ENCODE peak calls at places on chromosomes 11 and 22, in eight cellular contexts. One of them, this sample, is unnamed.

GRCh38 chr11:18046116-18046777 is at the start of gene TPH1:
- DNase-seq in naive thymus-derived CD8-positive, alpha-beta T cell: no peak
- DNase-seq in T-helper 1 cell: no peak
- DNase-seq in NCI-H1694 treated with DMSO at 0.1 percent for 48 hours: no peak
- DNase-seq in activated naive CD8-positive, alpha-beta T cell treated with anti-CD3 and anti-CD28 coated beads, Interleukin-2, amount 10 ng/mL, durations not matched to agents 7 days and 5 days: no peak
- DNase-seq in HFF-Myc: no peak
- DNase-seq in A172: peak; percentile 9
- DNase-seq in right lobe of liver: no peak
- DNase-seq in this sample: no peak

GRCh38 chr11:11189501-11189900 is 163.5 kb downstream of the CSNK2A3 start:
- DNase-seq in naive thymus-derived CD8-positive, alpha-beta T cell: no peak
- DNase-seq in T-helper 1 cell: no peak
- DNase-seq in NCI-H1694 treated with DMSO at 0.1 percent for 48 hours: no peak
- DNase-seq in activated naive CD8-positive, alpha-beta T cell treated with anti-CD3 and anti-CD28 coated beads, Interleukin-2, amount 10 ng/mL, durations not matched to agents 7 days and 5 days: no peak
- DNase-seq in HFF-Myc: no peak
- DNase-seq in A172: no peak
- DNase-seq in right lobe of liver: no peak
- DNase-seq in this sample: no peak

GRCh38 chr11:48170840-48171233 is 45.8 kb upstream of the OR4B1 start:
- DNase-seq in naive thymus-derived CD8-positive, alpha-beta T cell: no peak
- DNase-seq in T-helper 1 cell: no peak
- DNase-seq in NCI-H1694 treated with DMSO at 0.1 percent for 48 hours: no peak
- DNase-seq in activated naive CD8-positive, alpha-beta T cell treated with anti-CD3 and anti-CD28 coated beads, Interleukin-2, amount 10 ng/mL, durations not matched to agents 7 days and 5 days: no peak
- DNase-seq in HFF-Myc: peak; percentile 36
- DNase-seq in A172: no peak
- DNase-seq in right lobe of liver: no peak
- DNase-seq in this sample: no peak

GRCh38 chr11:91872216-91872615 is 352.4 kb upstream of the FAT3 start:
- DNase-seq in naive thymus-derived CD8-positive, alpha-beta T cell: no peak
- DNase-seq in T-helper 1 cell: no peak
- DNase-seq in NCI-H1694 treated with DMSO at 0.1 percent for 48 hours: no peak
- DNase-seq in activated naive CD8-positive, alpha-beta T cell treated with anti-CD3 and anti-CD28 coated beads, Interleukin-2, amount 10 ng/mL, durations not matched to agents 7 days and 5 days: no peak
- DNase-seq in HFF-Myc: no peak
- DNase-seq in A172: peak; percentile 41
- DNase-seq in right lobe of liver: no peak
- DNase-seq in this sample: no peak

GRCh38 chr11:42524534-42525227 is 787.1 kb upstream of the API5 start:
- DNase-seq in naive thymus-derived CD8-positive, alpha-beta T cell: no peak
- DNase-seq in T-helper 1 cell: no peak
- DNase-seq in NCI-H1694 treated with DMSO at 0.1 percent for 48 hours: peak; percentile 18
- DNase-seq in activated naive CD8-positive, alpha-beta T cell treated with anti-CD3 and anti-CD28 coated beads, Interleukin-2, amount 10 ng/mL, durations not matched to agents 7 days and 5 days: peak; percentile 23
- DNase-seq in HFF-Myc: peak; percentile 1
- DNase-seq in A172: peak; percentile 18
- DNase-seq in right lobe of liver: peak; percentile 53
- DNase-seq in this sample: no peak

GRCh38 chr11:26322335-26323067 is 9.4 kb upstream of the ANO3 start:
- DNase-seq in naive thymus-derived CD8-positive, alpha-beta T cell: no peak
- DNase-seq in T-helper 1 cell: no peak
- DNase-seq in NCI-H1694 treated with DMSO at 0.1 percent for 48 hours: no peak
- DNase-seq in activated naive CD8-positive, alpha-beta T cell treated with anti-CD3 and anti-CD28 coated beads, Interleukin-2, amount 10 ng/mL, durations not matched to agents 7 days and 5 days: no peak
- DNase-seq in HFF-Myc: no peak
- DNase-seq in A172: no peak
- DNase-seq in right lobe of liver: no peak
- DNase-seq in this sample: no peak

GRCh38 chr11:72625746-72626636 is 48.2 kb downstream of the PDE2A start:
- DNase-seq in naive thymus-derived CD8-positive, alpha-beta T cell: no peak
- DNase-seq in T-helper 1 cell: no peak
- DNase-seq in NCI-H1694 treated with DMSO at 0.1 percent for 48 hours: peak; percentile 56
- DNase-seq in activated naive CD8-positive, alpha-beta T cell treated with anti-CD3 and anti-CD28 coated beads, Interleukin-2, amount 10 ng/mL, durations not matched to agents 7 days and 5 days: no peak
- DNase-seq in HFF-Myc: no peak
- DNase-seq in A172: no peak
- DNase-seq in right lobe of liver: peak; percentile 82
- DNase-seq in this sample: no peak

GRCh38 chr22:48555606-48556005 is 1272.1 kb downstream of the BRD1 start:
- DNase-seq in naive thymus-derived CD8-positive, alpha-beta T cell: no peak
- DNase-seq in T-helper 1 cell: no peak
- DNase-seq in NCI-H1694 treated with DMSO at 0.1 percent for 48 hours: no peak
- DNase-seq in activated naive CD8-positive, alpha-beta T cell treated with anti-CD3 and anti-CD28 coated beads, Interleukin-2, amount 10 ng/mL, durations not matched to agents 7 days and 5 days: no peak
- DNase-seq in HFF-Myc: no peak
- DNase-seq in A172: no peak
- DNase-seq in right lobe of liver: no peak
- DNase-seq in this sample: no peak

GRCh38 chr11:122733301-122733686 is 77.8 kb downstream of the UBASH3B start:
- DNase-seq in naive thymus-derived CD8-positive, alpha-beta T cell: no peak
- DNase-seq in T-helper 1 cell: no peak
- DNase-seq in NCI-H1694 treated with DMSO at 0.1 percent for 48 hours: no peak
- DNase-seq in activated naive CD8-positive, alpha-beta T cell treated with anti-CD3 and anti-CD28 coated beads, Interleukin-2, amount 10 ng/mL, durations not matched to agents 7 days and 5 days: no peak
- DNase-seq in HFF-Myc: no peak
- DNase-seq in A172: no peak
- DNase-seq in right lobe of liver: no peak
- DNase-seq in this sample: peak; percentile 74

GRCh38 chr11:133901316-133901715 is 55.5 kb downstream of the IGSF9B start:
- DNase-seq in naive thymus-derived CD8-positive, alpha-beta T cell: no peak
- DNase-seq in T-helper 1 cell: no peak
- DNase-seq in NCI-H1694 treated with DMSO at 0.1 percent for 48 hours: no peak
- DNase-seq in activated naive CD8-positive, alpha-beta T cell treated with anti-CD3 and anti-CD28 coated beads, Interleukin-2, amount 10 ng/mL, durations not matched to agents 7 days and 5 days: peak; percentile 3
- DNase-seq in HFF-Myc: no peak
- DNase-seq in A172: no peak
- DNase-seq in right lobe of liver: peak; percentile 11
- DNase-seq in this sample: no peak

GRCh38 chr22:40401532-40401931 is 31.1 kb downstream of the SGSM3 start:
- DNase-seq in naive thymus-derived CD8-positive, alpha-beta T cell: peak; percentile 52
- DNase-seq in T-helper 1 cell: no peak
- DNase-seq in NCI-H1694 treated with DMSO at 0.1 percent for 48 hours: no peak
- DNase-seq in activated naive CD8-positive, alpha-beta T cell treated with anti-CD3 and anti-CD28 coated beads, Interleukin-2, amount 10 ng/mL, durations not matched to agents 7 days and 5 days: peak; percentile 59
- DNase-seq in HFF-Myc: no peak
- DNase-seq in A172: no peak
- DNase-seq in right lobe of liver: peak; percentile 33
- DNase-seq in this sample: no peak

GRCh38 chr11:16299390-16299789 is 57.0 kb downstream of the SOX6 start:
- DNase-seq in naive thymus-derived CD8-positive, alpha-beta T cell: no peak
- DNase-seq in T-helper 1 cell: no peak
- DNase-seq in NCI-H1694 treated with DMSO at 0.1 percent for 48 hours: no peak
- DNase-seq in activated naive CD8-positive, alpha-beta T cell treated with anti-CD3 and anti-CD28 coated beads, Interleukin-2, amount 10 ng/mL, durations not matched to agents 7 days and 5 days: no peak
- DNase-seq in HFF-Myc: no peak
- DNase-seq in A172: no peak
- DNase-seq in right lobe of liver: no peak
- DNase-seq in this sample: no peak

GRCh38 chr22:40397436-40397835 is 27.0 kb downstream of the SGSM3 start:
- DNase-seq in naive thymus-derived CD8-positive, alpha-beta T cell: no peak
- DNase-seq in T-helper 1 cell: no peak
- DNase-seq in NCI-H1694 treated with DMSO at 0.1 percent for 48 hours: no peak
- DNase-seq in activated naive CD8-positive, alpha-beta T cell treated with anti-CD3 and anti-CD28 coated beads, Interleukin-2, amount 10 ng/mL, durations not matched to agents 7 days and 5 days: no peak
- DNase-seq in HFF-Myc: no peak
- DNase-seq in A172: no peak
- DNase-seq in right lobe of liver: no peak
- DNase-seq in this sample: no peak

GRCh38 chr22:22420580-22420979 is 88.0 kb downstream of the ZNF280B start:
- DNase-seq in naive thymus-derived CD8-positive, alpha-beta T cell: no peak
- DNase-seq in T-helper 1 cell: no peak
- DNase-seq in NCI-H1694 treated with DMSO at 0.1 percent for 48 hours: no peak
- DNase-seq in activated naive CD8-positive, alpha-beta T cell treated with anti-CD3 and anti-CD28 coated beads, Interleukin-2, amount 10 ng/mL, durations not matched to agents 7 days and 5 days: no peak
- DNase-seq in HFF-Myc: no peak
- DNase-seq in A172: no peak
- DNase-seq in right lobe of liver: no peak
- DNase-seq in this sample: no peak

GRCh38 chr11:61752117-61752924 is at the start of gene MYRF:
- DNase-seq in naive thymus-derived CD8-positive, alpha-beta T cell: peak; percentile 55
- DNase-seq in T-helper 1 cell: peak; percentile 33
- DNase-seq in NCI-H1694 treated with DMSO at 0.1 percent for 48 hours: no peak
- DNase-seq in activated naive CD8-positive, alpha-beta T cell treated with anti-CD3 and anti-CD28 coated beads, Interleukin-2, amount 10 ng/mL, durations not matched to agents 7 days and 5 days: peak; percentile 85
- DNase-seq in HFF-Myc: no peak
- DNase-seq in A172: no peak
- DNase-seq in right lobe of liver: peak; percentile 72
- DNase-seq in this sample: no peak

GRCh38 chr11:13850256-13851010 is 112.1 kb upstream of the SPON1 start:
- DNase-seq in naive thymus-derived CD8-positive, alpha-beta T cell: no peak
- DNase-seq in T-helper 1 cell: no peak
- DNase-seq in NCI-H1694 treated with DMSO at 0.1 percent for 48 hours: no peak
- DNase-seq in activated naive CD8-positive, alpha-beta T cell treated with anti-CD3 and anti-CD28 coated beads, Interleukin-2, amount 10 ng/mL, durations not matched to agents 7 days and 5 days: no peak
- DNase-seq in HFF-Myc: no peak
- DNase-seq in A172: no peak
- DNase-seq in right lobe of liver: no peak
- DNase-seq in this sample: no peak

GRCh38 chr11:10727259-10727851 is 23.7 kb upstream of the CTR9 start:
- DNase-seq in naive thymus-derived CD8-positive, alpha-beta T cell: no peak
- DNase-seq in T-helper 1 cell: no peak
- DNase-seq in NCI-H1694 treated with DMSO at 0.1 percent for 48 hours: no peak
- DNase-seq in activated naive CD8-positive, alpha-beta T cell treated with anti-CD3 and anti-CD28 coated beads, Interleukin-2, amount 10 ng/mL, durations not matched to agents 7 days and 5 days: no peak
- DNase-seq in HFF-Myc: peak; percentile 63
- DNase-seq in A172: no peak
- DNase-seq in right lobe of liver: no peak
- DNase-seq in this sample: no peak

This sample was measured in CD14-positive monocyte.